ENCODE peak calls at places on chromosomes 6 and 20, in seven cellular contexts. R, K, J, Y, U, E and G are unnamed samples.

GRCh38 chr6:148878683-148879082 is 131.9 kb downstream of the UST start:
- DNase-seq in R (no peak), K (no peak), J (no peak), Y (no peak), U (no peak), E (no peak), G (no peak)

GRCh38 chr20:62980380-62980960 is 26.3 kb downstream of the BHLHE23 start:
- DNase-seq in R (no peak), K (no peak), J (no peak), Y (no peak), U (no peak), E (no peak), G (no peak)

GRCh38 chr6:129577691-129578090 is 132.3 kb downstream of the ARHGAP18 start:
- DNase-seq in R (no peak), K (no peak), J (no peak), Y (no peak), U (no peak), E (no peak), G (no peak)

GRCh38 chr6:139655783-139656705 is 281.6 kb upstream of the CITED2 start:
- DNase-seq in R (no peak), K (no peak), J (no peak), Y (no peak), U (no peak), E (no peak), G (no peak)

GRCh38 chr6:170051229-170052172 is 239.4 kb downstream of the DLL1 start:
- DNase-seq in R (no peak), K (no peak), J (no peak), Y (no peak), U (no peak), E (no peak), G (peak; percentile 58)

GRCh38 chr6:151803743-151804142 is 3.7 kb upstream of the ESR1 start:
- DNase-seq in R (no peak), K (no peak), J (no peak), Y (no peak), U (no peak), E (no peak), G (no peak)

GRCh38 chr6:112016335-112016734 is 37.6 kb upstream of the CCN6 start:
- DNase-seq in R (no peak), K (no peak), J (no peak), Y (no peak), U (no peak), E (peak; percentile 63), G (no peak)

GRCh38 chr6:142913036-142913510 is 31.9 kb downstream of the HIVEP2 start:
- DNase-seq in R (no peak), K (no peak), J (no peak), Y (no peak), U (no peak), E (no peak), G (no peak)

GRCh38 chr6:72947534-72947933 is 277.8 kb downstream of the KHDC1L start:
- DNase-seq in R (no peak), K (no peak), J (no peak), Y (no peak), U (no peak), E (no peak), G (no peak)

GRCh38 chr6:10441004-10441654 is 26.3 kb upstream of the TFAP2A start:
- DNase-seq in R (peak; percentile 87), K (no peak), J (no peak), Y (no peak), U (no peak), E (peak; percentile 92), G (no peak)

GRCh38 chr6:18155273-18155863 is at the start of gene KDM1B:
- DNase-seq in R (peak; percentile 98), K (peak; percentile 95), J (no peak), Y (no peak), U (peak; percentile 29), E (peak; percentile 99), G (peak; percentile 99)

GRCh38 chr20:59788811-59789210 is 144.6 kb downstream of the SYCP2 start:
- DNase-seq in R (no peak), K (no peak), J (no peak), Y (no peak), U (no peak), E (no peak), G (no peak)

GRCh38 chr6:154111025-154111424 is 72.0 kb downstream of the OPRM1 start:
- DNase-seq in R (no peak), K (no peak), J (no peak), Y (no peak), U (no peak), E (no peak), G (no peak)

GRCh38 chr20:52985687-52986086 is 13.5 kb downstream of the TSHZ2 start:
- DNase-seq in R (no peak), K (no peak), J (no peak), Y (no peak), U (no peak), E (no peak), G (no peak)

GRCh38 chr6:30155522-30156261 is 5.3 kb downstream of the TRIM10 start:
- DNase-seq in R (no peak), K (no peak), J (no peak), Y (no peak), U (no peak), E (no peak), G (no peak)

GRCh38 chr6:2611092-2611491 is 139.6 kb downstream of the MYLK4 start:
- DNase-seq in R (no peak), K (no peak), J (no peak), Y (no peak), U (no peak), E (peak; percentile 57), G (no peak)

GRCh38 chr6:30260036-30260504 is 46.9 kb upstream of the TRIM26 start:
- DNase-seq in R (no peak), K (no peak), J (peak; percentile 66), Y (no peak), U (no peak), E (peak; percentile 23), G (no peak)

GRCh38 chr6:131061041-131061770 is 1.8 kb downstream of the EPB41L2 start:
- DNase-seq in R (no peak), K (no peak), J (no peak), Y (no peak), U (no peak), E (peak; percentile 70), G (no peak)

GRCh38 chr20:37518606-37519507 is 2.2 kb upstream of the NNAT start:
- DNase-seq in R (no peak), K (no peak), J (no peak), Y (no peak), U (no peak), E (no peak), G (no peak)